ENCODE peak calls at places on chromosomes 11 and 22, in five cellular contexts. One of them, this sample, is unnamed.

GRCh38 chr22:38257170-38257569 is 15.6 kb downstream of the TMEM184B start:
- ATAC-seq in HepG2: no peak
- ATAC-seq in A549: no peak
- ATAC-seq in upper lobe of left lung: no peak
- ATAC-seq in K562: no peak
- ATAC-seq in this sample: peak

GRCh38 chr22:47310601-47311000 is 548.2 kb downstream of the TBC1D22A start:
- ATAC-seq in HepG2: no peak
- ATAC-seq in A549: no peak
- ATAC-seq in upper lobe of left lung: no peak
- ATAC-seq in K562: no peak
- ATAC-seq in this sample: no peak

GRCh38 chr11:65212226-65212801 is 30.6 kb downstream of the CAPN1 start:
- ATAC-seq in HepG2: no peak
- ATAC-seq in A549: no peak
- ATAC-seq in upper lobe of left lung: no peak
- ATAC-seq in K562: peak
- ATAC-seq in this sample: no peak

GRCh38 chr22:23126165-23127054 is 15.4 kb downstream of the RSPH14 start:
- ATAC-seq in HepG2: peak
- ATAC-seq in A549: no peak
- ATAC-seq in upper lobe of left lung: no peak
- ATAC-seq in K562: no peak
- ATAC-seq in this sample: no peak

GRCh38 chr22:42676059-42676607 is 26.9 kb upstream of the CYB5R3 start:
- ATAC-seq in HepG2: peak
- ATAC-seq in A549: no peak
- ATAC-seq in upper lobe of left lung: no peak
- ATAC-seq in K562: no peak
- ATAC-seq in this sample: peak

GRCh38 chr11:64233913-64234839 is at the start of gene VEGFB:
- ATAC-seq in HepG2: peak
- ATAC-seq in A549: peak
- ATAC-seq in upper lobe of left lung: no peak
- ATAC-seq in K562: peak
- ATAC-seq in this sample: peak

GRCh38 chr11:130652671-130653335 is 204.4 kb downstream of the ADAMTS15 start:
- ATAC-seq in HepG2: no peak
- ATAC-seq in A549: no peak
- ATAC-seq in upper lobe of left lung: peak
- ATAC-seq in K562: no peak
- ATAC-seq in this sample: peak

GRCh38 chr11:47917643-47918369 is 62.6 kb upstream of the PTPRJ start:
- ATAC-seq in HepG2: peak
- ATAC-seq in A549: peak
- ATAC-seq in upper lobe of left lung: peak
- ATAC-seq in K562: peak
- ATAC-seq in this sample: peak

GRCh38 chr11:61833478-61833877 is 5.4 kb downstream of the FADS2 start:
- ATAC-seq in HepG2: no peak
- ATAC-seq in A549: no peak
- ATAC-seq in upper lobe of left lung: no peak
- ATAC-seq in K562: no peak
- ATAC-seq in this sample: no peak

GRCh38 chr11:86141645-86142569 is 73.0 kb upstream of the PICALM start:
- ATAC-seq in HepG2: no peak
- ATAC-seq in A549: no peak
- ATAC-seq in upper lobe of left lung: peak
- ATAC-seq in K562: no peak
- ATAC-seq in this sample: no peak

GRCh38 chr11:72012897-72013721 is 14.4 kb downstream of the IL18BP start:
- ATAC-seq in HepG2: no peak
- ATAC-seq in A549: peak
- ATAC-seq in upper lobe of left lung: peak
- ATAC-seq in K562: no peak
- ATAC-seq in this sample: peak

GRCh38 chr11:7672276-7672959 is 882 bp downstream of the CYB5R2 start:
- ATAC-seq in HepG2: no peak
- ATAC-seq in A549: peak
- ATAC-seq in upper lobe of left lung: no peak
- ATAC-seq in K562: no peak
- ATAC-seq in this sample: no peak

GRCh38 chr22:22838148-22838786 is 49.3 kb upstream of the IGLL5 start:
- ATAC-seq in HepG2: no peak
- ATAC-seq in A549: no peak
- ATAC-seq in upper lobe of left lung: no peak
- ATAC-seq in K562: peak
- ATAC-seq in this sample: no peak

GRCh38 chr11:124769804-124770774 is 8.0 kb upstream of the ESAM start:
- ATAC-seq in HepG2: peak
- ATAC-seq in A549: peak
- ATAC-seq in upper lobe of left lung: no peak
- ATAC-seq in K562: peak
- ATAC-seq in this sample: no peak

GRCh38 chr11:122737951-122738693 is 82.6 kb downstream of the UBASH3B start:
- ATAC-seq in HepG2: peak
- ATAC-seq in A549: peak
- ATAC-seq in upper lobe of left lung: no peak
- ATAC-seq in K562: no peak
- ATAC-seq in this sample: no peak

GRCh38 chr22:25085930-25086901 is 113.4 kb upstream of the CRYBB3 start:
- ATAC-seq in HepG2: peak
- ATAC-seq in A549: peak
- ATAC-seq in upper lobe of left lung: no peak
- ATAC-seq in K562: no peak
- ATAC-seq in this sample: peak

GRCh38 chr11:60170566-60170965 is 12.3 kb downstream of the MS4A6A start:
- ATAC-seq in HepG2: no peak
- ATAC-seq in A549: no peak
- ATAC-seq in upper lobe of left lung: no peak
- ATAC-seq in K562: no peak
- ATAC-seq in this sample: no peak

GRCh38 chr22:39148727-39149535 is 3.5 kb downstream of the CBX7 start:
- ATAC-seq in HepG2: no peak
- ATAC-seq in A549: no peak
- ATAC-seq in upper lobe of left lung: no peak
- ATAC-seq in K562: no peak
- ATAC-seq in this sample: peak

GRCh38 chr11:118896921-118897591 is 13.4 kb downstream of the CXCR5 start:
- ATAC-seq in HepG2: peak
- ATAC-seq in A549: peak
- ATAC-seq in upper lobe of left lung: no peak
- ATAC-seq in K562: no peak
- ATAC-seq in this sample: no peak

GRCh38 chr11:115503083-115503885 is 931 bp downstream of the CADM1 start:
- ATAC-seq in HepG2: peak
- ATAC-seq in A549: peak
- ATAC-seq in upper lobe of left lung: peak
- ATAC-seq in K562: no peak
- ATAC-seq in this sample: peak

GRCh38 chr11:17012712-17013547 is 1.3 kb downstream of the PLEKHA7 start:
- ATAC-seq in HepG2: peak
- ATAC-seq in A549: peak
- ATAC-seq in upper lobe of left lung: peak
- ATAC-seq in K562: no peak
- ATAC-seq in this sample: peak

GRCh38 chr22:30224161-30224857 is 22.2 kb downstream of the LIF start:
- ATAC-seq in HepG2: peak
- ATAC-seq in A549: peak
- ATAC-seq in upper lobe of left lung: no peak
- ATAC-seq in K562: peak
- ATAC-seq in this sample: no peak

GRCh38 chr11:34345012-34345804 is 12.6 kb downstream of the ABTB2 start:
- ATAC-seq in HepG2: peak
- ATAC-seq in A549: peak
- ATAC-seq in upper lobe of left lung: no peak
- ATAC-seq in K562: no peak
- ATAC-seq in this sample: no peak

GRCh38 chr11:117239295-117239694 is 6.8 kb downstream of the RNF214 start:
- ATAC-seq in HepG2: no peak
- ATAC-seq in A549: peak
- ATAC-seq in upper lobe of left lung: no peak
- ATAC-seq in K562: peak
- ATAC-seq in this sample: no peak

GRCh38 chr11:67167715-67168114 is 48.7 kb downstream of the KDM2A start:
- ATAC-seq in HepG2: no peak
- ATAC-seq in A549: no peak
- ATAC-seq in upper lobe of left lung: no peak
- ATAC-seq in K562: no peak
- ATAC-seq in this sample: no peak

GRCh38 chr22:31272522-31273446 is 19.5 kb downstream of the PIK3IP1 start:
- ATAC-seq in HepG2: peak
- ATAC-seq in A549: peak
- ATAC-seq in upper lobe of left lung: peak
- ATAC-seq in K562: peak
- ATAC-seq in this sample: peak

GRCh38 chr11:87030458-87031054 is 7.2 kb upstream of the TMEM135 start:
- ATAC-seq in HepG2: no peak
- ATAC-seq in A549: no peak
- ATAC-seq in upper lobe of left lung: no peak
- ATAC-seq in K562: peak
- ATAC-seq in this sample: no peak

GRCh38 chr11:86792150-86792549 is 8.2 kb upstream of the PRSS23 start:
- ATAC-seq in HepG2: no peak
- ATAC-seq in A549: no peak
- ATAC-seq in upper lobe of left lung: no peak
- ATAC-seq in K562: no peak
- ATAC-seq in this sample: no peak

GRCh38 chr11:68551777-68552176 is 91.2 kb downstream of the PPP6R3 start:
- ATAC-seq in HepG2: no peak
- ATAC-seq in A549: no peak
- ATAC-seq in upper lobe of left lung: no peak
- ATAC-seq in K562: no peak
- ATAC-seq in this sample: no peak

GRCh38 chr11:78492973-78493372 is 75.4 kb upstream of the GAB2 start:
- ATAC-seq in HepG2: no peak
- ATAC-seq in A549: no peak
- ATAC-seq in upper lobe of left lung: no peak
- ATAC-seq in K562: no peak
- ATAC-seq in this sample: no peak

GRCh38 chr11:120608760-120609211 is 97.2 kb downstream of the GRIK4 start:
- ATAC-seq in HepG2: no peak
- ATAC-seq in A549: no peak
- ATAC-seq in upper lobe of left lung: no peak
- ATAC-seq in K562: no peak
- ATAC-seq in this sample: peak

GRCh38 chr11:120613264-120614226 is 102.0 kb downstream of the GRIK4 start:
- ATAC-seq in HepG2: peak
- ATAC-seq in A549: peak
- ATAC-seq in upper lobe of left lung: no peak
- ATAC-seq in K562: no peak
- ATAC-seq in this sample: no peak

GRCh38 chr11:120611576-120611975 is 100.0 kb downstream of the GRIK4 start:
- ATAC-seq in HepG2: no peak
- ATAC-seq in A549: no peak
- ATAC-seq in upper lobe of left lung: no peak
- ATAC-seq in K562: no peak
- ATAC-seq in this sample: no peak

GRCh38 chr11:120610101-120610500 is 98.6 kb downstream of the GRIK4 start:
- ATAC-seq in HepG2: no peak
- ATAC-seq in A549: no peak
- ATAC-seq in upper lobe of left lung: no peak
- ATAC-seq in K562: no peak
- ATAC-seq in this sample: no peak

GRCh38 chr11:120612363-120613263 is 101.1 kb downstream of the GRIK4 start:
- ATAC-seq in HepG2: peak
- ATAC-seq in A549: peak
- ATAC-seq in upper lobe of left lung: no peak
- ATAC-seq in K562: no peak
- ATAC-seq in this sample: no peak
- TF ChIP-seq EP300 in HepG2: no peak
- TF ChIP-seq EP300 in A549: no peak
- TF ChIP-seq EP300 in upper lobe of left lung: no peak
- TF ChIP-seq EP300 in K562: no peak
- TF ChIP-seq EP300 in this sample: no peak

DNA sequence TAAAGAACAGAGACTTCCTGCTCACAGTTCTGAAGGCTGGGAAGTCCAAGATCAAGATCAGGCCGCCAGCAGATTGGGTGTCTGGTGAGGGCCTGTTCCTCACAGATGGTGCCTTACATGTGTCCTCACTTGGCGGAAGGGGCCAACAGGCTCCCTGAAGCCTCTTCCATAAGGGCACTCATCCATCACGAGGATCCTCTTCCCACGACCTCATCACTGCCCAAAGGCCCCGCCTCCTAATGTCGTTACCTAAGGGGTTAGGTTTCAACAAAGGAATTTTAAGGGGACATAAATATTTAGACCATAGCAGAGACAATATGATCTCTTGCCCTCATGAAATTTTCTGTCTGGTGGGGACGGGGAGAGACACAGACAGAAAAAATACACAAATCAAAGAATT is 18.6 kb downstream of the TP53AIP1 start:
- ATAC-seq in HepG2: no peak
- ATAC-seq in A549: no peak
- ATAC-seq in upper lobe of left lung: no peak
- ATAC-seq in K562: no peak
- ATAC-seq in this sample: no peak
- TF ChIP-seq EP300 in HepG2: no peak
- TF ChIP-seq EP300 in A549: no peak
- TF ChIP-seq EP300 in upper lobe of left lung: no peak
- TF ChIP-seq EP300 in K562: no peak
- TF ChIP-seq EP300 in this sample: no peak

GRCh38 chr11:1111545-1112212 is 37.0 kb downstream of the MUC2 start:
- ATAC-seq in HepG2: no peak
- ATAC-seq in A549: no peak
- ATAC-seq in upper lobe of left lung: no peak
- ATAC-seq in K562: no peak
- ATAC-seq in this sample: no peak
- TF ChIP-seq EP300 in HepG2: no peak
- TF ChIP-seq EP300 in A549: no peak
- TF ChIP-seq EP300 in upper lobe of left lung: no peak
- TF ChIP-seq EP300 in K562: no peak
- TF ChIP-seq EP300 in this sample: no peak

GRCh38 chr22:17739196-17739975 is 34.9 kb downstream of the BID start:
- ATAC-seq in HepG2: no peak
- ATAC-seq in A549: no peak
- ATAC-seq in upper lobe of left lung: no peak
- ATAC-seq in K562: no peak
- ATAC-seq in this sample: no peak
- TF ChIP-seq EP300 in HepG2: no peak
- TF ChIP-seq EP300 in A549: no peak
- TF ChIP-seq EP300 in upper lobe of left lung: no peak
- TF ChIP-seq EP300 in K562: no peak
- TF ChIP-seq EP300 in this sample: no peak

GRCh38 chr11:44860967-44861828 is 89.5 kb downstream of the TP53I11 start:
- ATAC-seq in HepG2: no peak
- ATAC-seq in A549: no peak
- ATAC-seq in upper lobe of left lung: no peak
- ATAC-seq in K562: no peak
- ATAC-seq in this sample: no peak

GRCh38 chr11:44861829-44862545 is 88.7 kb downstream of the TP53I11 start:
- ATAC-seq in HepG2: peak
- ATAC-seq in A549: peak
- ATAC-seq in upper lobe of left lung: peak
- ATAC-seq in K562: peak
- ATAC-seq in this sample: peak

GRCh38 chr11:44858796-44859527 is 91.7 kb downstream of the TP53I11 start:
- ATAC-seq in HepG2: no peak
- ATAC-seq in A549: no peak
- ATAC-seq in upper lobe of left lung: no peak
- ATAC-seq in K562: no peak
- ATAC-seq in this sample: no peak

GRCh38 chr11:44859528-44859925 is 91.2 kb downstream of the TP53I11 start:
- ATAC-seq in HepG2: no peak
- ATAC-seq in A549: no peak
- ATAC-seq in upper lobe of left lung: no peak
- ATAC-seq in K562: no peak
- ATAC-seq in this sample: no peak

GRCh38 chr11:44860346-44860745 is 90.3 kb downstream of the TP53I11 start:
- ATAC-seq in HepG2: no peak
- ATAC-seq in A549: no peak
- ATAC-seq in upper lobe of left lung: no peak
- ATAC-seq in K562: no peak
- ATAC-seq in this sample: no peak
- TF ChIP-seq EP300 in HepG2: no peak
- TF ChIP-seq EP300 in A549: no peak
- TF ChIP-seq EP300 in upper lobe of left lung: no peak
- TF ChIP-seq EP300 in K562: no peak
- TF ChIP-seq EP300 in this sample: no peak

This sample was measured in gastroesophageal sphincter.